ENCODE peak calls at places on chromosomes 2 and 18, in eight cellular contexts. One of them, this sample, is unnamed.

GRCh38 chr2:120550274-120550673 is 185.4 kb upstream of the GLI2 start:
- DNase-seq in BE2C: no peak
- DNase-seq in esophagus squamous epithelium: no peak
- DNase-seq in activated CD4-positive, alpha-beta T cell treated with anti-CD3 and anti-CD28 coated beads for 36 hours: no peak
- DNase-seq in posterior cingulate gyrus: no peak
- DNase-seq in T-helper 9 cell: no peak
- DNase-seq in activated T-helper 2 cell treated with anti-CD3 and anti-CD28 coated beads, Interferon-gamma antibody, Interleukin-2, Interleukin-4, amounts not matched to agents 10 μg/mL and 5 μg/mL and 100 μg/mL, durations not matched to agents 14 hours and 24 hours and 36 hours: no peak
- DNase-seq in RPMI8226: no peak
- DNase-seq in this sample: no peak

GRCh38 chr2:197784956-197785941 is at the start of gene BOLL:
- DNase-seq in esophagus squamous epithelium: no peak
- DNase-seq in activated CD4-positive, alpha-beta T cell treated with anti-CD3 and anti-CD28 coated beads for 36 hours: no peak
- DNase-seq in activated T-helper 2 cell treated with anti-CD3 and anti-CD28 coated beads, Interferon-gamma antibody, Interleukin-2, Interleukin-4, amounts not matched to agents 10 μg/mL and 5 μg/mL and 100 μg/mL, durations not matched to agents 14 hours and 24 hours and 36 hours: no peak
- DNase-seq in RPMI8226: no peak
- DNase-seq in T-helper 9 cell: no peak
- DNase-seq in posterior cingulate gyrus: no peak
- DNase-seq in BE2C: peak
- DNase-seq in this sample: no peak

GRCh38 chr2:144539170-144539863 is 19.4 kb upstream of the ZEB2 start:
- DNase-seq in posterior cingulate gyrus: no peak
- DNase-seq in RPMI8226: no peak
- DNase-seq in T-helper 9 cell: no peak
- DNase-seq in BE2C: no peak
- DNase-seq in activated T-helper 2 cell treated with anti-CD3 and anti-CD28 coated beads, Interferon-gamma antibody, Interleukin-2, Interleukin-4, amounts not matched to agents 10 μg/mL and 5 μg/mL and 100 μg/mL, durations not matched to agents 14 hours and 24 hours and 36 hours: no peak
- DNase-seq in esophagus squamous epithelium: no peak
- DNase-seq in activated CD4-positive, alpha-beta T cell treated with anti-CD3 and anti-CD28 coated beads for 36 hours: no peak
- DNase-seq in this sample: no peak

GRCh38 chr2:240202616-240203015 is 62.2 kb upstream of the OTOS start:
- DNase-seq in BE2C: no peak
- DNase-seq in activated T-helper 2 cell treated with anti-CD3 and anti-CD28 coated beads, Interferon-gamma antibody, Interleukin-2, Interleukin-4, amounts not matched to agents 10 μg/mL and 5 μg/mL and 100 μg/mL, durations not matched to agents 14 hours and 24 hours and 36 hours: no peak
- DNase-seq in activated CD4-positive, alpha-beta T cell treated with anti-CD3 and anti-CD28 coated beads for 36 hours: no peak
- DNase-seq in T-helper 9 cell: no peak
- DNase-seq in RPMI8226: no peak
- DNase-seq in posterior cingulate gyrus: no peak
- DNase-seq in esophagus squamous epithelium: no peak
- DNase-seq in this sample: no peak

GRCh38 chr18:79484661-79485621 is 89.2 kb downstream of the NFATC1 start:
- DNase-seq in RPMI8226: no peak
- DNase-seq in BE2C: no peak
- DNase-seq in activated T-helper 2 cell treated with anti-CD3 and anti-CD28 coated beads, Interferon-gamma antibody, Interleukin-2, Interleukin-4, amounts not matched to agents 10 μg/mL and 5 μg/mL and 100 μg/mL, durations not matched to agents 14 hours and 24 hours and 36 hours: no peak
- DNase-seq in esophagus squamous epithelium: no peak
- DNase-seq in activated CD4-positive, alpha-beta T cell treated with anti-CD3 and anti-CD28 coated beads for 36 hours: no peak
- DNase-seq in posterior cingulate gyrus: peak
- DNase-seq in T-helper 9 cell: no peak
- DNase-seq in this sample: no peak

GRCh38 chr2:120979921-120980320 is 244.3 kb downstream of the GLI2 start:
- DNase-seq in T-helper 9 cell: no peak
- DNase-seq in BE2C: no peak
- DNase-seq in posterior cingulate gyrus: no peak
- DNase-seq in esophagus squamous epithelium: no peak
- DNase-seq in activated T-helper 2 cell treated with anti-CD3 and anti-CD28 coated beads, Interferon-gamma antibody, Interleukin-2, Interleukin-4, amounts not matched to agents 10 μg/mL and 5 μg/mL and 100 μg/mL, durations not matched to agents 14 hours and 24 hours and 36 hours: no peak
- DNase-seq in RPMI8226: no peak
- DNase-seq in activated CD4-positive, alpha-beta T cell treated with anti-CD3 and anti-CD28 coated beads for 36 hours: no peak
- DNase-seq in this sample: no peak

GRCh38 chr2:240962371-240963064 is 35.9 kb upstream of the SNED1 start:
- DNase-seq in T-helper 9 cell: no peak
- DNase-seq in activated CD4-positive, alpha-beta T cell treated with anti-CD3 and anti-CD28 coated beads for 36 hours: peak
- DNase-seq in esophagus squamous epithelium: no peak
- DNase-seq in activated T-helper 2 cell treated with anti-CD3 and anti-CD28 coated beads, Interferon-gamma antibody, Interleukin-2, Interleukin-4, amounts not matched to agents 10 μg/mL and 5 μg/mL and 100 μg/mL, durations not matched to agents 14 hours and 24 hours and 36 hours: no peak
- DNase-seq in BE2C: peak
- DNase-seq in RPMI8226: peak
- DNase-seq in posterior cingulate gyrus: no peak
- DNase-seq in this sample: no peak

GRCh38 chr18:13178976-13179375 is 39.6 kb upstream of the LDLRAD4 start:
- DNase-seq in esophagus squamous epithelium: no peak
- DNase-seq in RPMI8226: no peak
- DNase-seq in activated T-helper 2 cell treated with anti-CD3 and anti-CD28 coated beads, Interferon-gamma antibody, Interleukin-2, Interleukin-4, amounts not matched to agents 10 μg/mL and 5 μg/mL and 100 μg/mL, durations not matched to agents 14 hours and 24 hours and 36 hours: no peak
- DNase-seq in activated CD4-positive, alpha-beta T cell treated with anti-CD3 and anti-CD28 coated beads for 36 hours: peak
- DNase-seq in T-helper 9 cell: no peak
- DNase-seq in BE2C: no peak
- DNase-seq in posterior cingulate gyrus: no peak
- DNase-seq in this sample: no peak

GRCh38 chr2:68943581-68944568 is 8.8 kb downstream of the GKN2 start:
- DNase-seq in activated CD4-positive, alpha-beta T cell treated with anti-CD3 and anti-CD28 coated beads for 36 hours: peak
- DNase-seq in activated T-helper 2 cell treated with anti-CD3 and anti-CD28 coated beads, Interferon-gamma antibody, Interleukin-2, Interleukin-4, amounts not matched to agents 10 μg/mL and 5 μg/mL and 100 μg/mL, durations not matched to agents 14 hours and 24 hours and 36 hours: peak
- DNase-seq in esophagus squamous epithelium: no peak
- DNase-seq in posterior cingulate gyrus: peak
- DNase-seq in T-helper 9 cell: peak
- DNase-seq in RPMI8226: peak
- DNase-seq in BE2C: peak
- DNase-seq in this sample: peak

GRCh38 chr18:4636957-4637356 is 181.8 kb upstream of the DLGAP1 start:
- DNase-seq in BE2C: no peak
- DNase-seq in activated T-helper 2 cell treated with anti-CD3 and anti-CD28 coated beads, Interferon-gamma antibody, Interleukin-2, Interleukin-4, amounts not matched to agents 10 μg/mL and 5 μg/mL and 100 μg/mL, durations not matched to agents 14 hours and 24 hours and 36 hours: no peak
- DNase-seq in esophagus squamous epithelium: no peak
- DNase-seq in RPMI8226: no peak
- DNase-seq in T-helper 9 cell: no peak
- DNase-seq in activated CD4-positive, alpha-beta T cell treated with anti-CD3 and anti-CD28 coated beads for 36 hours: no peak
- DNase-seq in posterior cingulate gyrus: no peak
- DNase-seq in this sample: no peak

GRCh38 chr2:149038442-149039212 is at the start of gene LYPD6B:
- DNase-seq in activated T-helper 2 cell treated with anti-CD3 and anti-CD28 coated beads, Interferon-gamma antibody, Interleukin-2, Interleukin-4, amounts not matched to agents 10 μg/mL and 5 μg/mL and 100 μg/mL, durations not matched to agents 14 hours and 24 hours and 36 hours: no peak
- DNase-seq in BE2C: no peak
- DNase-seq in posterior cingulate gyrus: no peak
- DNase-seq in esophagus squamous epithelium: no peak
- DNase-seq in activated CD4-positive, alpha-beta T cell treated with anti-CD3 and anti-CD28 coated beads for 36 hours: peak
- DNase-seq in T-helper 9 cell: no peak
- DNase-seq in RPMI8226: peak
- DNase-seq in this sample: no peak

GRCh38 chr2:144099746-144100438 is 420.0 kb downstream of the ZEB2 start:
- DNase-seq in esophagus squamous epithelium: no peak
- DNase-seq in T-helper 9 cell: no peak
- DNase-seq in activated CD4-positive, alpha-beta T cell treated with anti-CD3 and anti-CD28 coated beads for 36 hours: peak
- DNase-seq in BE2C: no peak
- DNase-seq in posterior cingulate gyrus: no peak
- DNase-seq in RPMI8226: no peak
- DNase-seq in activated T-helper 2 cell treated with anti-CD3 and anti-CD28 coated beads, Interferon-gamma antibody, Interleukin-2, Interleukin-4, amounts not matched to agents 10 μg/mL and 5 μg/mL and 100 μg/mL, durations not matched to agents 14 hours and 24 hours and 36 hours: no peak
- DNase-seq in this sample: no peak

GRCh38 chr2:126899786-126900185 is 1.1 kb downstream of the TEX51 start:
- DNase-seq in esophagus squamous epithelium: no peak
- DNase-seq in activated T-helper 2 cell treated with anti-CD3 and anti-CD28 coated beads, Interferon-gamma antibody, Interleukin-2, Interleukin-4, amounts not matched to agents 10 μg/mL and 5 μg/mL and 100 μg/mL, durations not matched to agents 14 hours and 24 hours and 36 hours: no peak
- DNase-seq in RPMI8226: no peak
- DNase-seq in T-helper 9 cell: no peak
- DNase-seq in BE2C: no peak
- DNase-seq in activated CD4-positive, alpha-beta T cell treated with anti-CD3 and anti-CD28 coated beads for 36 hours: no peak
- DNase-seq in posterior cingulate gyrus: no peak
- DNase-seq in this sample: no peak

GRCh38 chr2:223993634-223994232 is 36.5 kb downstream of the MRPL44 start:
- DNase-seq in BE2C: peak
- DNase-seq in activated T-helper 2 cell treated with anti-CD3 and anti-CD28 coated beads, Interferon-gamma antibody, Interleukin-2, Interleukin-4, amounts not matched to agents 10 μg/mL and 5 μg/mL and 100 μg/mL, durations not matched to agents 14 hours and 24 hours and 36 hours: peak
- DNase-seq in esophagus squamous epithelium: no peak
- DNase-seq in activated CD4-positive, alpha-beta T cell treated with anti-CD3 and anti-CD28 coated beads for 36 hours: peak
- DNase-seq in posterior cingulate gyrus: peak
- DNase-seq in T-helper 9 cell: peak
- DNase-seq in RPMI8226: peak
- DNase-seq in this sample: peak

GRCh38 chr2:10057231-10058107 is 14.1 kb downstream of the KLF11 start:
- DNase-seq in esophagus squamous epithelium: no peak
- DNase-seq in posterior cingulate gyrus: no peak
- DNase-seq in activated T-helper 2 cell treated with anti-CD3 and anti-CD28 coated beads, Interferon-gamma antibody, Interleukin-2, Interleukin-4, amounts not matched to agents 10 μg/mL and 5 μg/mL and 100 μg/mL, durations not matched to agents 14 hours and 24 hours and 36 hours: no peak
- DNase-seq in activated CD4-positive, alpha-beta T cell treated with anti-CD3 and anti-CD28 coated beads for 36 hours: peak
- DNase-seq in BE2C: no peak
- DNase-seq in RPMI8226: no peak
- DNase-seq in T-helper 9 cell: no peak
- DNase-seq in this sample: no peak

GRCh38 chr2:41944218-41944880 is 103.5 kb upstream of the PKDCC start:
- DNase-seq in BE2C: no peak
- DNase-seq in activated CD4-positive, alpha-beta T cell treated with anti-CD3 and anti-CD28 coated beads for 36 hours: no peak
- DNase-seq in activated T-helper 2 cell treated with anti-CD3 and anti-CD28 coated beads, Interferon-gamma antibody, Interleukin-2, Interleukin-4, amounts not matched to agents 10 μg/mL and 5 μg/mL and 100 μg/mL, durations not matched to agents 14 hours and 24 hours and 36 hours: no peak
- DNase-seq in posterior cingulate gyrus: no peak
- DNase-seq in T-helper 9 cell: no peak
- DNase-seq in RPMI8226: no peak
- DNase-seq in esophagus squamous epithelium: no peak
- DNase-seq in this sample: no peak

GRCh38 chr2:29688429-29688828 is 233.0 kb downstream of the ALK start:
- DNase-seq in BE2C: no peak
- DNase-seq in esophagus squamous epithelium: no peak
- DNase-seq in activated T-helper 2 cell treated with anti-CD3 and anti-CD28 coated beads, Interferon-gamma antibody, Interleukin-2, Interleukin-4, amounts not matched to agents 10 μg/mL and 5 μg/mL and 100 μg/mL, durations not matched to agents 14 hours and 24 hours and 36 hours: no peak
- DNase-seq in activated CD4-positive, alpha-beta T cell treated with anti-CD3 and anti-CD28 coated beads for 36 hours: no peak
- DNase-seq in T-helper 9 cell: no peak
- DNase-seq in RPMI8226: no peak
- DNase-seq in posterior cingulate gyrus: no peak
- DNase-seq in this sample: no peak

GRCh38 chr2:234444888-234445287 is 52.0 kb downstream of the ARL4C start:
- DNase-seq in RPMI8226: no peak
- DNase-seq in T-helper 9 cell: peak
- DNase-seq in esophagus squamous epithelium: no peak
- DNase-seq in BE2C: no peak
- DNase-seq in activated CD4-positive, alpha-beta T cell treated with anti-CD3 and anti-CD28 coated beads for 36 hours: peak
- DNase-seq in posterior cingulate gyrus: no peak
- DNase-seq in activated T-helper 2 cell treated with anti-CD3 and anti-CD28 coated beads, Interferon-gamma antibody, Interleukin-2, Interleukin-4, amounts not matched to agents 10 μg/mL and 5 μg/mL and 100 μg/mL, durations not matched to agents 14 hours and 24 hours and 36 hours: peak
- DNase-seq in this sample: peak

GRCh38 chr2:42844366-42844765 is 52.0 kb upstream of the HAAO start:
- DNase-seq in posterior cingulate gyrus: no peak
- DNase-seq in activated CD4-positive, alpha-beta T cell treated with anti-CD3 and anti-CD28 coated beads for 36 hours: no peak
- DNase-seq in BE2C: no peak
- DNase-seq in esophagus squamous epithelium: no peak
- DNase-seq in activated T-helper 2 cell treated with anti-CD3 and anti-CD28 coated beads, Interferon-gamma antibody, Interleukin-2, Interleukin-4, amounts not matched to agents 10 μg/mL and 5 μg/mL and 100 μg/mL, durations not matched to agents 14 hours and 24 hours and 36 hours: no peak
- DNase-seq in RPMI8226: no peak
- DNase-seq in T-helper 9 cell: no peak
- DNase-seq in this sample: no peak